ENCODE peak calls at places on chromosome 22, in ten cellular contexts. Q is HCT116, D is RPMI7951, F is fibroblast of villous mesenchyme, O is T-helper 2 cell, Y is NCI-H524, I is activated B cell treated with CpG ODN at 0.5 μM for 24 hours, S is RPMI8226, K is globus pallidus, L is iPS DF 6.9. G is an unnamed sample.

GRCh38 chr22:46578251-46578823 is 40.9 kb upstream of the CELSR1 start:
- DNase-seq in F (no peak), L (no peak), Y (no peak), D (no peak), I (no peak), Q (no peak), O (no peak), S (no peak), K (no peak), G (no peak)

GRCh38 chr22:22955866-22956535 is 68.4 kb downstream of the IGLL5 start:
- DNase-seq in I (peak), L (peak), Y (peak), D (peak), S (peak), F (peak), Q (peak), O (peak), K (peak), G (peak)

GRCh38 chr22:37448521-37449150 is 21.4 kb upstream of the ELFN2 start:
- DNase-seq in Y (no peak), F (no peak), I (no peak), K (no peak), O (no peak), S (no peak), L (no peak), Q (no peak), D (no peak), G (no peak)

GRCh38 chr22:47129902-47130301 is 367.5 kb downstream of the TBC1D22A start:
- DNase-seq in S (no peak), Y (no peak), L (no peak), D (no peak), K (no peak), Q (peak), F (no peak), I (no peak), O (no peak), G (no peak)

GRCh38 chr22:40605676-40606250 is 30.8 kb downstream of the MRTFA start:
- DNase-seq in Y (no peak), Q (no peak), I (no peak), L (no peak), D (peak), F (peak), S (no peak), K (no peak), O (no peak), G (peak)

GRCh38 chr22:44404341-44405020 is 91.7 kb upstream of the SHISAL1 start:
- DNase-seq in F (no peak), L (no peak), I (no peak), Q (no peak), O (no peak), K (no peak), D (no peak), Y (no peak), S (no peak), G (no peak)

GRCh38 chr22:24728790-24729637 is 45.5 kb downstream of the PIWIL3 start:
- DNase-seq in K (peak), S (no peak), F (peak), Q (no peak), L (no peak), I (no peak), O (no peak), Y (no peak), D (no peak), G (peak)

GRCh38 chr22:29587938-29588699 is 7.2 kb upstream of the NIPSNAP1 start:
- DNase-seq in I (no peak), L (no peak), D (peak), Y (no peak), Q (no peak), S (no peak), F (peak), O (no peak), K (no peak), G (peak)

GRCh38 chr22:20430101-20430640 is 7.5 kb downstream of the SCARF2 start:
- DNase-seq in Y (no peak), K (no peak), O (peak), L (no peak), S (no peak), I (no peak), F (no peak), Q (no peak), D (no peak), G (no peak)

GRCh38 chr22:26541167-26541819 is 29.0 kb upstream of the TFIP11 start:
- DNase-seq in S (no peak), I (no peak), Y (no peak), D (no peak), O (no peak), Q (no peak), L (no peak), F (no peak), K (no peak), G (no peak)

GRCh38 chr22:21635771-21636510 is 3.4 kb downstream of the CCDC116 start:
- DNase-seq in I (no peak), L (no peak), O (no peak), S (no peak), K (no peak), Y (no peak), F (no peak), Q (no peak), D (no peak), G (no peak)

GRCh38 chr22:21445437-21446127 is 21.6 kb upstream of the TMEM191C start:
- DNase-seq in O (no peak), L (no peak), K (no peak), I (no peak), F (no peak), S (no peak), D (no peak), Y (no peak), Q (no peak), G (no peak)

GRCh38 chr22:42692239-42693054 is 28.2 kb downstream of the A4GALT start:
- DNase-seq in O (no peak), L (no peak), K (no peak), Y (no peak), F (no peak), D (no peak), S (peak), Q (no peak), I (peak), G (no peak)

GRCh38 chr22:45548991-45549736 is 46.5 kb downstream of the FBLN1 start:
- DNase-seq in O (no peak), L (no peak), D (peak), Y (no peak), Q (peak), I (no peak), F (peak), S (no peak), K (no peak), G (peak)

GRCh38 chr22:45082795-45083194 is 73.0 kb upstream of the PHF21B start:
- DNase-seq in Y (no peak), O (peak), F (no peak), K (no peak), I (no peak), Q (no peak), S (peak), L (peak), D (no peak), G (no peak)

GRCh38 chr22:18130699-18131429 is 19.1 kb upstream of the USP18 start:
- DNase-seq in D (no peak), Q (no peak), K (no peak), L (no peak), F (no peak), S (no peak), O (no peak), Y (no peak), I (no peak), G (no peak)

GRCh38 chr22:39349967-39350802 is at the start of gene SYNGR1:
- DNase-seq in Q (no peak), L (no peak), I (peak), F (no peak), D (no peak), K (no peak), Y (no peak), O (no peak), S (no peak), G (no peak)

GRCh38 chr22:30947821-30948454 is 20.6 kb downstream of the MORC2 start:
- DNase-seq in S (peak), L (no peak), I (no peak), F (peak), D (peak), K (peak), O (peak), Y (no peak), Q (peak), G (peak)

GRCh38 chr22:38221407-38221806 is 19.6 kb downstream of the MAFF start:
- DNase-seq in S (no peak), Y (no peak), O (no peak), I (no peak), K (no peak), D (no peak), L (no peak), Q (no peak), F (no peak), G (no peak)

GRCh38 chr22:36385491-36386350 is 2.0 kb downstream of the MYH9 start:
- DNase-seq in L (no peak), I (peak), K (peak), D (peak), Q (no peak), F (no peak), S (peak), O (peak), Y (no peak), G (no peak)

GRCh38 chr22:39808087-39808486 is 85.5 kb downstream of the ENTHD1 start:
- DNase-seq in O (no peak), L (peak), Q (peak), Y (no peak), K (peak), I (no peak), D (peak), F (peak), S (peak), G (peak)

GRCh38 chr22:46626911-46627805 is 7.0 kb downstream of the GRAMD4 start:
- DNase-seq in I (no peak), O (no peak), L (peak), Y (no peak), K (no peak), D (no peak), S (no peak), Q (no peak), F (no peak), G (no peak)

GRCh38 chr22:28951969-28952521 is 68.7 kb downstream of the ZNRF3 start:
- DNase-seq in O (no peak), I (no peak), S (no peak), D (no peak), K (no peak), L (no peak), Q (no peak), Y (no peak), F (peak), G (peak)

GRCh38 chr22:48366056-48366455 is 1461.6 kb downstream of the BRD1 start:
- DNase-seq in O (no peak), D (no peak), L (no peak), F (no peak), S (no peak), K (no peak), Q (no peak), Y (no peak), I (no peak), G (no peak)

GRCh38 chr22:44569516-44569915 is 71.5 kb upstream of the RTL6 start:
- DNase-seq in L (no peak), K (no peak), Y (no peak), S (no peak), Q (no peak), F (no peak), D (no peak), I (no peak), O (no peak), G (no peak)

GRCh38 chr22:23789121-23789520 is 2.4 kb downstream of the SMARCB1 start:
- DNase-seq in Y (no peak), Q (no peak), F (no peak), I (no peak), D (no peak), O (no peak), K (no peak), L (no peak), S (no peak), G (no peak)

GRCh38 chr22:19868773-19869471 is 14.2 kb upstream of the GNB1L start:
- DNase-seq in S (no peak), L (no peak), D (peak), I (no peak), Q (no peak), O (no peak), Y (no peak), F (no peak), K (peak), G (no peak)

GRCh38 chr22:32839776-32840571 is 38.5 kb downstream of the TIMP3 start:
- DNase-seq in I (no peak), O (no peak), Q (no peak), D (peak), Y (no peak), F (peak), K (no peak), S (no peak), L (no peak), G (peak)

GRCh38 chr22:35462558-35463230 is 62.8 kb downstream of the MCM5 start:
- DNase-seq in S (no peak), Y (no peak), L (no peak), K (no peak), O (no peak), I (no peak), F (peak), D (no peak), Q (no peak), G (no peak)

GRCh38 chr22:31919730-31920129 is 24.6 kb upstream of the YWHAH start:
- DNase-seq in D (no peak), Y (no peak), L (no peak), Q (no peak), S (no peak), K (no peak), O (no peak), I (no peak), F (no peak), G (no peak)

GRCh38 chr22:37752189-37753061 is 55.3 kb upstream of the GCAT start:
- DNase-seq in Y (no peak), O (no peak), D (peak), L (no peak), F (peak), K (peak), Q (peak), S (no peak), I (no peak), G (peak)